ENCODE peak calls at places on chromosomes 2 and 18, in six cellular contexts. M is cardiac muscle cell; L is body of pancreas; S is coronary artery; J is ascending aorta; X is CD4-positive, CD25-positive, alpha-beta regulatory T cell. H is an unnamed sample.
A peak's percentile ranks its signal among the peaks of the same experiment; 100 is the strongest.

GRCh38 chr18:80105369-80106167 is 3.5 kb upstream of the ADNP2 start:
- DNase-seq in X (no peak), J (no peak), M (no peak), L (no peak), S (no peak), H (no peak)

GRCh38 chr2:170073288-170073687 is 104.7 kb upstream of the MYO3B start:
- DNase-seq in L (peak; percentile 64), J (no peak), X (no peak), M (peak; percentile 95), S (no peak), H (no peak)

GRCh38 chr2:25201265-25201664 is 32.9 kb upstream of the POMC start:
- DNase-seq in M (no peak), L (no peak), X (no peak), J (no peak), S (no peak), H (no peak)

GRCh38 chr2:98148968-98149697 is 62.2 kb downstream of the VWA3B start:
- DNase-seq in X (no peak), S (no peak), J (no peak), L (peak; percentile 75), M (peak; percentile 84), H (no peak)

GRCh38 chr2:176947754-176948153 is 264.8 kb upstream of the HNRNPA3 start:
- DNase-seq in S (no peak), M (no peak), X (no peak), J (no peak), L (no peak), H (no peak)

GRCh38 chr2:75594599-75594998 is 33.9 kb upstream of the EVA1A start:
- DNase-seq in J (no peak), X (no peak), M (no peak), S (no peak), L (no peak), H (no peak)

GRCh38 chr2:219026946-219027345 is 14.4 kb downstream of the CFAP65 start:
- DNase-seq in J (no peak), S (no peak), L (no peak), M (no peak), X (no peak), H (no peak)

GRCh38 chr2:24874025-24874424 is 46.0 kb downstream of the ADCY3 start:
- DNase-seq in L (peak; percentile 29), X (no peak), S (peak; percentile 87), M (peak; percentile 12), J (no peak), H (peak; percentile 91)

GRCh38 chr2:144163592-144163991 is 356.3 kb downstream of the ZEB2 start:
- DNase-seq in M (no peak), S (no peak), J (no peak), X (no peak), L (no peak), H (no peak)

GRCh38 chr18:47908523-47909039 is 21.9 kb downstream of the SMAD2 start:
- DNase-seq in J (no peak), M (no peak), S (no peak), X (no peak), L (no peak), H (no peak)

GRCh38 chr18:77081387-77081773 is 51.2 kb downstream of the MBP start:
- DNase-seq in J (no peak), L (no peak), S (no peak), M (peak; percentile 90), X (no peak), H (no peak)

GRCh38 chr2:21070322-21071257 is 26.7 kb upstream of the APOB start:
- DNase-seq in X (no peak), S (no peak), M (no peak), L (no peak), J (no peak), H (no peak)

GRCh38 chr18:13223341-13224148 is 5.0 kb downstream of the LDLRAD4 start:
- DNase-seq in M (no peak), S (no peak), L (no peak), J (no peak), X (no peak), H (peak; percentile 62)

GRCh38 chr2:241506793-241507429 is 1.5 kb downstream of the STK25 start:
- DNase-seq in S (no peak), X (no peak), J (no peak), M (no peak), L (peak; percentile 14), H (no peak)

GRCh38 chr2:101152195-101153076 is 1.3 kb upstream of the TBC1D8 start:
- DNase-seq in X (no peak), M (peak; percentile 70), J (no peak), L (peak; percentile 56), S (no peak), H (peak; percentile 64)

GRCh38 chr2:7405861-7406715 is 488.9 kb downstream of the RNF144A start:
- DNase-seq in J (no peak), S (no peak), X (no peak), L (no peak), M (peak; percentile 5), H (no peak)

GRCh38 chr2:28680657-28681056 is 71.0 kb upstream of the PPP1CB start:
- DNase-seq in M (no peak), X (no peak), S (no peak), J (no peak), L (peak; percentile 15), H (no peak)

GRCh38 chr2:36818542-36818941 is 122.0 kb downstream of the VIT start:
- DNase-seq in X (no peak), M (no peak), L (no peak), S (no peak), J (no peak), H (no peak)

GRCh38 chr2:110115291-110116032 is at the start of gene MALL:
- DNase-seq in S (no peak), M (no peak), L (peak; percentile 56), X (no peak), J (no peak), H (no peak)

GRCh38 chr2:110116033-110116710 is 550 bp upstream of the MALL start:
- DNase-seq in X (no peak), M (peak; percentile 85), S (no peak), J (no peak), L (peak; percentile 47), H (peak; percentile 79)

GRCh38 chr2:110114007-110114591 is 1.5 kb downstream of the MALL start:
- DNase-seq in S (no peak), X (no peak), L (peak; percentile 38), M (no peak), J (no peak), H (no peak)

GRCh38 chr2:110120171-110121051 is 4.8 kb upstream of the MALL start:
- DNase-seq in M (no peak), X (no peak), L (no peak), J (no peak), S (no peak), H (no peak)

DNA sequence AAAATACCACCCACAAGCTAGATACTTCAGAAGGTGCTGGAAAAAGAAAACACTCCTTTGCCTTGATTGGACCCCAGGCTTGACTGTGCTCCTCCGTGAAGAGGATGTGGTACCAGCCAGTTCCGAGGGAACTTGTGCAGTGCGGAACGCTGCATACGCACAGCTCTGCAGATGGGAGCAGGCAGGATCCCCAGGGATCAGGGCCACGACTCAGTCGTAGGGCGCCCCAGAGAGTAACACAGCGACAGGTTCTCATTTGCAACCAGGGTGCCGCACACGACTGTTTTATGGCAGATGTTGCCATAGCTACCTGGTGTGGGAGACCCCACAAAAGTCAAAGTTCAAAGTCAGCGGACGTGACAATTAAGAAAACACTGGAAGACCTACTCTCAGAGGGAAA is 821 bp downstream of the MALL start:
- DNase-seq in J (no peak), S (no peak), X (no peak), M (no peak), L (no peak), H (no peak)
- H3K4me3 ChIP-seq in J (no peak overlapping the region), S (peak overlapping the region; percentile 66), X (no peak overlapping the region), M (no peak overlapping the region), L (no peak overlapping the region), H (peak overlapping the region; percentile 51)

GRCh38 chr2:95318431-95319220 is 21.5 kb downstream of the KCNIP3 start:
- DNase-seq in J (no peak), M (no peak), L (no peak), X (no peak), S (no peak), H (no peak)

GRCh38 chr2:95316466-95317122 is 19.4 kb downstream of the KCNIP3 start:
- DNase-seq in S (no peak), M (peak; percentile 74), J (no peak), X (no peak), L (no peak), H (no peak)

GRCh38 chr2:95319481-95320343 is 22.6 kb downstream of the KCNIP3 start:
- DNase-seq in S (no peak), M (no peak), J (no peak), L (no peak), X (no peak), H (no peak)

GRCh38 chr2:95317123-95317500 is 20.0 kb downstream of the KCNIP3 start:
- DNase-seq in S (no peak), L (no peak), J (no peak), M (no peak), X (no peak), H (no peak)

DNA sequence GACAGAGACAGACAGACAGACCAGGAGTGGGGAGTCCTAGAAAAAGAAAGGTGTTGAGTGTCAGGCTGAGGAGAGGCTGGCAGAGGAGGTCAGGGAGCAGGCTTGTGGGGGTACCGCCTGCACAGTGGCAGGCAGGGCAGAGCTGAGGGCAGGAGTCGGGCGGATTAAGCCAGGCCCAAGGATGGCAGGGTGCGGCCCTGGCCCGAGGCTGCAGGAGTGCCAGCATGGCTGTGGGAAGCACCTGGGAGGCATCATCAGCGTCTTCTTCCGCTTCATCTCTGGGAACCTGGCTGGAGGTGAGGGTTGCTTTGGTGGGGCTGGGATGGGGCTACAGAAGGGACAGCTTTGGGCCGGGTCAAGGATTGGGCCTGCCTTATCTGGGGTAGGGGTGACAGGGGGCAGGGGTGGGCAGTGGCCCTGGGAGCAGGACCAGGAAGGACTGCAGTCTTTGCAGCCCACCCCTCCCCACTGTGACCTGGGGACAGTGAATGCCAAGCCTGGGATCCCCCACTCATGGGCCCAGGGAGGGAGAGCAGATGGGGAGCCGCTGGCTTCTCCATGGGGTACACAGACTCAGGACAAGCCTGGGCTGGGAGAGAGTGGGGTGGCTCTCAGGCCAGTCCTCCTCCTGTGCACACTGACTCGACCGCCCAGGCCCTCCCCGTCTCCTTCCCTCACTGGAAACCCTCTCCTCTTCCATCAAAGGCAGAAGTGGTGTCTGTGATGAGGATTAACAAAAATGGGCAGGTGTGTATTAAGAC is 20.7 kb downstream of the KCNIP3 start:
- DNase-seq in S (no peak), J (no peak), L (no peak), X (no peak), M (no peak), H (no peak)
- H3K4me3 ChIP-seq in S (no peak overlapping the region), J (no peak overlapping the region), L (no peak overlapping the region), X (no peak overlapping the region), M (no peak overlapping the region), H (no peak overlapping the region)

DNA sequence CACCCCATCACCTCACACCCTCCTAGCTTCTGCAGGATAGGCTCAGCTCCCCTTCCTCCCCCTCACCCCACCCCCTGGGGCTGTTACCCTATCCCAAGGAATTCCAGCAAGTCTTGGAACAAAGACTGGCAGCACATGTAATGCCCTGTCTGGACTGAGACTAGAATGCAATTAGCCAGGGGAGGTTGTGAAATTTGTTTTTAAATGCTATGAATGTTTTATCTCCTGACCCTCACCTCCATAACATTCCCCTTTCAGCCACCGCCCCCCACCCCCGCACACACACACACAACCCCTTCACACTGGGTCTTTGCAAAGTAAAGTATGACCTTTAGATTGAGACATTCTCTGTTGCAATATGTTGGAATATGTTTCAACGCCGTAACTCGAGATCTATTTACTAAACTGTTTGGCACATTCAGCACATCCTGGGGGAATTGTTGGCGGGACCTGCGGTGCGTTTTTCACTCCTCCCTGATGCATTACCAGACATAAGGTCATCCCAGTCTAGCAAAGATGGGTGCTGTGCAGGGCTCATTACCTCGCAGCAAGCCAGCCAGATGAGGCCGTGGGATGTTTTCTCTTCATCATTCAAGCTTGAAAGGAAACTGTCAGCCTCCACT is 290.7 kb upstream of the SLC14A2 start:
- DNase-seq in X (no peak), L (peak; percentile 45), J (no peak), M (peak; percentile 82), S (peak; percentile 86), H (peak; percentile 89)
- H3K4me3 ChIP-seq in X (no peak overlapping the region), L (no peak overlapping the region), J (no peak overlapping the region), M (no peak overlapping the region), S (no peak overlapping the region), H (no peak overlapping the region)

GRCh38 chr2:61793389-61793836 is 60.4 kb downstream of the FAM161A start:
- DNase-seq in X (peak; percentile 48), L (peak; percentile 79), M (peak; percentile 61), S (no peak), J (no peak), H (no peak)
- H3K4me3 ChIP-seq in X (no peak overlapping the region), L (no peak overlapping the region), M (peak overlapping the region; percentile 1), S (peak overlapping the region; percentile 35), J (no peak overlapping the region), H (no peak overlapping the region)

H was measured in right atrium auricular region.